ENCODE peak calls at places on chromosomes 6 and 20, in six cellular contexts. I is uterus, Q is HepG2, B is tibial nerve, H is A549, L is stomach. C is an unnamed sample.

GRCh38 chr20:4444404-4444803 is 277.3 kb upstream of the PRND start:
- DNase-seq in I (no peak), Q (no peak), B (no peak), H (no peak), L (no peak), C (peak; percentile 98)

GRCh38 chr6:131381694-131382093 is 191.3 kb upstream of the ARG1 start:
- DNase-seq in I (no peak), Q (no peak), B (no peak), H (no peak), L (no peak), C (no peak)

GRCh38 chr6:34771727-34772126 is 14.4 kb downstream of the SNRPC start:
- DNase-seq in I (no peak), Q (no peak), B (no peak), H (no peak), L (no peak), C (peak; percentile 14)

GRCh38 chr20:49276895-49277785 is 717 bp downstream of the ZNFX1 start:
- DNase-seq in I (no peak), Q (no peak), B (peak; percentile 14), H (no peak), L (no peak), C (no peak)

GRCh38 chr6:150641398-150642139 is 41.9 kb downstream of the PLEKHG1 start:
- DNase-seq in I (no peak), Q (no peak), B (no peak), H (no peak), L (no peak), C (no peak)

GRCh38 chr6:38813451-38813850 is 98.3 kb downstream of the DNAH8 start:
- DNase-seq in I (no peak), Q (no peak), B (no peak), H (no peak), L (no peak), C (no peak)

GRCh38 chr6:33018904-33019303 is 9.5 kb upstream of the HLA-DOA start:
- DNase-seq in I (peak; percentile 74), Q (no peak), B (no peak), H (no peak), L (peak; percentile 74), C (no peak)

GRCh38 chr6:144710207-144710606 is 425.1 kb downstream of the UTRN start:
- DNase-seq in I (no peak), Q (no peak), B (no peak), H (peak; percentile 5), L (no peak), C (peak; percentile 83)

GRCh38 chr6:144544266-144544830 is 259.2 kb downstream of the UTRN start:
- DNase-seq in I (no peak), Q (no peak), B (no peak), H (no peak), L (no peak), C (no peak)

GRCh38 chr20:37357481-37358365 is 11.8 kb downstream of the SRC start:
- DNase-seq in I (no peak), Q (no peak), B (no peak), H (no peak), L (no peak), C (no peak)

DNA sequence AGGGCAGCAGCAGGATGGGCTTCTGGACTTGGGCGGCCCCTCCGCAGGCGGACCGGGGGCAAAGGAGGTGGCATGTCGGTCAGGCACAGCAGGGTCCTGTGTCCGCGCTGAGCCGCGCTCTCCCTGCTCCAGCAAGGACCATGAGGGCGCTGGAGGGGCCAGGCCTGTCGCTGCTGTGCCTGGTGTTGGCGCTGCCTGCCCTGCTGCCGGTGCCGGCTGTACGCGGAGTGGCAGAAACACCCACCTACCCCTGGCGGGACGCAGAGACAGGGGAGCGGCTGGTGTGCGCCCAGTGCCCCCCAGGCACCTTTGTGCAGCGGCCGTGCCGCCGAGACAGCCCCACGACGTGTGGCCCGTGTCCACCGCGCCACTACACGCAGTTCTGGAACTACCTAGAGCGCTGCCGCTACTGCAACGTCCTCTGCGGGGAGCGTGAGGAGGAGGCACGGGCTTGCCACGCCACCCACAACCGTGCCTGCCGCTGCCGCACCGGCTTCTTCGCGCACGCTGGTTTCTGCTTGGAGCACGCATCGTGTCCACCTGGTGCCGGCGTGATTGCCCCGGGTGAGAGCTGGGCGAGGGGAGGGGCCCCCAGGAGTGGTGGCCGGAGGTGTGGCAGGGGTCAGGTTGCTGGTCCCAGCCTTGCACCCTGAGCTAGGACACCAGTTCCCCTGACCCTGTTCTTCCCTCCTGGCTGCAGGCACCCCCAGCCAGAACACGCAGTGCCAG is at the start of gene TNFRSF6B:
- DNase-seq in I (no peak), Q (no peak), B (no peak), H (no peak), L (no peak), C (no peak)
- H3K4me1 ChIP-seq in I (peaks cover 8% of the 10 kb centered on the region), Q (peaks cover 21% of the 10 kb centered on the region), B (peaks cover 30% of the 10 kb centered on the region), H (peaks cover 35% of the 10 kb centered on the region), L (peaks cover 42% of the 10 kb centered on the region), C (peaks cover 14% of the 10 kb centered on the region)

GRCh38 chr20:58888521-58889333 is 36.2 kb downstream of the GNAS start:
- DNase-seq in I (peak; percentile 83), Q (peak; percentile 76), B (peak; percentile 58), H (no peak), L (peak; percentile 82), C (no peak)
- H3K27ac ChIP-seq in I (peak overlapping the region; percentile 98), Q (peak overlapping the region; percentile 49), B (peak overlapping the region; percentile 98), H (no peak overlapping the region), L (peak overlapping the region; percentile 100), C (no peak overlapping the region)

GRCh38 chr6:13396241-13396792 is 68.0 kb upstream of the TBC1D7 start:
- DNase-seq in I (no peak), Q (no peak), B (no peak), H (no peak), L (no peak), C (no peak)

GRCh38 chr6:13390658-13391057 is 62.3 kb upstream of the TBC1D7 start:
- DNase-seq in I (no peak), Q (no peak), B (no peak), H (no peak), L (no peak), C (no peak)

GRCh38 chr6:13391537-13391936 is 63.2 kb upstream of the TBC1D7 start:
- DNase-seq in I (no peak), Q (no peak), B (no peak), H (no peak), L (no peak), C (no peak)

GRCh38 chr6:13395272-13396237 is 67.2 kb upstream of the TBC1D7 start:
- DNase-seq in I (peak; percentile 71), Q (peak; percentile 59), B (peak; percentile 47), H (peak; percentile 70), L (peak; percentile 92), C (peak; percentile 57)

GRCh38 chr6:13392462-13392861 is 64.1 kb upstream of the TBC1D7 start:
- DNase-seq in I (no peak), Q (no peak), B (no peak), H (no peak), L (no peak), C (no peak)
- TF ChIP-seq CTCF in I (no peak), Q (no peak), B (no peak), H (no peak), L (no peak), C (no peak)

GRCh38 chr6:397604-398003 is 6.1 kb downstream of the IRF4 start:
- DNase-seq in I (no peak), Q (no peak), B (no peak), H (no peak), L (no peak), C (no peak)
- H3K4me1 ChIP-seq in I (peaks cover 9% of the 10 kb centered on the region), Q (no peaks in the 10 kb centered on the region), B (peaks cover 9% of the 10 kb centered on the region), H (no peaks in the 10 kb centered on the region), L (peaks cover 12% of the 10 kb centered on the region), C (no peaks in the 10 kb centered on the region)

GRCh38 chr20:51337126-51337805 is 205.3 kb downstream of the NFATC2 start:
- DNase-seq in I (no peak), Q (no peak), B (no peak), H (no peak), L (no peak), C (peak; percentile 46)
- H3K27ac ChIP-seq in I (no peak overlapping the region), Q (no peak overlapping the region), B (no peak overlapping the region), H (peak overlapping the region; percentile 84), L (no peak overlapping the region), C (peak overlapping the region; percentile 95)

GRCh38 chr6:16136086-16136485 is 7.2 kb downstream of the MYLIP start:
- DNase-seq in I (no peak), Q (no peak), B (no peak), H (no peak), L (no peak), C (no peak)

GRCh38 chr6:16132909-16133308 is 4.0 kb downstream of the MYLIP start:
- DNase-seq in I (no peak), Q (no peak), B (no peak), H (no peak), L (no peak), C (no peak)

GRCh38 chr6:16134430-16134829 is 5.5 kb downstream of the MYLIP start:
- DNase-seq in I (no peak), Q (no peak), B (no peak), H (no peak), L (no peak), C (no peak)

GRCh38 chr6:16136536-16137450 is 7.9 kb downstream of the MYLIP start:
- DNase-seq in I (no peak), Q (no peak), B (no peak), H (peak; percentile 5), L (peak; percentile 40), C (peak; percentile 64)

GRCh38 chr6:16135078-16135477 is 6.2 kb downstream of the MYLIP start:
- DNase-seq in I (no peak), Q (no peak), B (no peak), H (no peak), L (no peak), C (no peak)
- TF ChIP-seq CTCF in I (no peak), Q (no peak), B (no peak), H (no peak), L (no peak), C (no peak)

DNA sequence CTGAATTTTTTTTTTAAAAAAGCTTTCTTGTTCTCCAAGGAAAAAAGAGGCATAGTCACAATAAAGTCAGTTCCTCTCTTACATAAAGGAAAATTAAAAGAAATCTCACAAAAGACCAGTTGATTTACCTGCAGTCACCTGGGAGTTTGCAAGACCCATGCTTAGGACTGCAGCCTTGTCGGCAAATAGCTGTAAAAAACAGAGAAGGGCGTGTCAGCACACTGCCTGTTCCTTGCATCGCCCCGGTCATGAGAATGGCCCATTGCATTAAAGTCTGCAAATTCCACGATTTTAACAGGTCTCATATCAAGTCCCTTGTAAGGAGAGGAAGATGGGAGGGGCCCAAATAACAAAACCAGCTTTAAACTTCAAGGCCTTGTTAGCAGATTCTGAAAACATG is 17.5 kb downstream of the JAG1 start:
- DNase-seq in I (no peak), Q (no peak), B (no peak), H (no peak), L (no peak), C (no peak)
- H3K4me1 ChIP-seq in I (peaks cover 18% of the 10 kb centered on the region), Q (peaks cover 66% of the 10 kb centered on the region), B (peaks cover 26% of the 10 kb centered on the region), H (peaks cover 75% of the 10 kb centered on the region), L (peaks cover 96% of the 10 kb centered on the region), C (peaks cover 51% of the 10 kb centered on the region)